ENCODE peak calls at places on chromosomes 3 and 15, in eight cellular contexts. H, D, K, L, P, S, I and M are unnamed samples.

GRCh38 chr15:99987701-99988100 is 254.5 kb upstream of the LYSMD4 start:
- DNase-seq in H (no peak), D (no peak), K (no peak), L (no peak), P (no peak), S (no peak), I (no peak), M (no peak)

GRCh38 chr3:124775776-124776336 is 45.6 kb downstream of the UMPS start:
- DNase-seq in H (no peak), D (no peak), K (no peak), L (peak), P (no peak), S (no peak), I (no peak), M (no peak)

GRCh38 chr3:129505341-129505740 is 23.1 kb upstream of the RHO start:
- DNase-seq in H (no peak), D (no peak), K (no peak), L (no peak), P (no peak), S (no peak), I (no peak), M (no peak)

GRCh38 chr3:114405202-114405601 is 111.4 kb downstream of the TIGIT start:
- DNase-seq in H (no peak), D (no peak), K (no peak), L (no peak), P (no peak), S (no peak), I (no peak), M (no peak)

GRCh38 chr15:31867536-31868442 is 162.5 kb upstream of the CHRNA7 start:
- DNase-seq in H (peak), D (peak), K (peak), L (peak), P (peak), S (peak), I (peak), M (peak)

GRCh38 chr3:123782488-123782887 is 101.6 kb downstream of the MYLK start:
- DNase-seq in H (no peak), D (no peak), K (no peak), L (no peak), P (no peak), S (no peak), I (no peak), M (no peak)

GRCh38 chr3:67044295-67044694 is 46.2 kb downstream of the KBTBD8 start:
- DNase-seq in H (no peak), D (no peak), K (no peak), L (no peak), P (no peak), S (no peak), I (no peak), M (no peak)

GRCh38 chr3:22450785-22451400 is 699.9 kb upstream of the ZNF385D start:
- DNase-seq in H (no peak), D (no peak), K (no peak), L (no peak), P (no peak), S (no peak), I (no peak), M (no peak)

GRCh38 chr3:158111861-158112260 is 2.0 kb downstream of the RSRC1 start:
- DNase-seq in H (peak), D (no peak), K (no peak), L (no peak), P (no peak), S (no peak), I (no peak), M (no peak)

GRCh38 chr15:101813803-101814534 is 2.0 kb downstream of the OR4F15 start:
- DNase-seq in H (no peak), D (no peak), K (no peak), L (no peak), P (no peak), S (no peak), I (no peak), M (no peak)

GRCh38 chr15:90710436-90710835 is 6.7 kb upstream of the BLM start:
- DNase-seq in H (no peak), D (no peak), K (no peak), L (peak), P (no peak), S (no peak), I (no peak), M (no peak)

GRCh38 chr15:71195242-71195641 is 80.0 kb downstream of the THSD4 start:
- DNase-seq in H (no peak), D (no peak), K (no peak), L (peak), P (no peak), S (no peak), I (no peak), M (no peak)

GRCh38 chr15:42063122-42063848 is 31.1 kb downstream of the PLA2G4D start:
- DNase-seq in H (no peak), D (no peak), K (no peak), L (no peak), P (no peak), S (no peak), I (no peak), M (no peak)

GRCh38 chr15:85108136-85108535 is 126.5 kb downstream of the PDE8A start:
- DNase-seq in H (no peak), D (no peak), K (no peak), L (no peak), P (no peak), S (no peak), I (no peak), M (no peak)

GRCh38 chr15:100703032-100703578 is 100.7 kb downstream of the ASB7 start:
- DNase-seq in H (no peak), D (no peak), K (no peak), L (no peak), P (no peak), S (peak), I (no peak), M (no peak)

GRCh38 chr3:126463521-126463920 is 12.2 kb downstream of the ZXDC start:
- DNase-seq in H (no peak), D (peak), K (no peak), L (no peak), P (no peak), S (no peak), I (no peak), M (no peak)

GRCh38 chr3:133894334-133895207 is 1.1 kb downstream of the RAB6B start:
- DNase-seq in H (no peak), D (peak), K (no peak), L (peak), P (no peak), S (no peak), I (no peak), M (no peak)

GRCh38 chr3:191982481-191982880 is 521.5 kb downstream of the PYDC2 start:
- DNase-seq in H (no peak), D (no peak), K (no peak), L (no peak), P (no peak), S (no peak), I (no peak), M (no peak)

GRCh38 chr3:99678023-99678422 is 39.6 kb downstream of the COL8A1 start:
- DNase-seq in H (no peak), D (no peak), K (no peak), L (no peak), P (no peak), S (no peak), I (no peak), M (no peak)

GRCh38 chr3:150177673-150178378 is 207.1 kb upstream of the PFN2 start:
- DNase-seq in H (no peak), D (no peak), K (no peak), L (no peak), P (no peak), S (no peak), I (no peak), M (no peak)

GRCh38 chr3:47016934-47017435 is 37.5 kb downstream of the NBEAL2 start:
- DNase-seq in H (no peak), D (no peak), K (no peak), L (no peak), P (peak), S (no peak), I (no peak), M (no peak)

GRCh38 chr15:89836255-89837133 is 21.8 kb upstream of the ANPEP start:
- DNase-seq in H (no peak), D (no peak), K (no peak), L (no peak), P (no peak), S (no peak), I (peak), M (no peak)

GRCh38 chr3:139477710-139478640 is 1.7 kb upstream of the RBP2 start:
- DNase-seq in H (no peak), D (no peak), K (no peak), L (no peak), P (no peak), S (no peak), I (no peak), M (no peak)

GRCh38 chr15:46892621-46893160 is 824.6 kb upstream of the SEMA6D start:
- DNase-seq in H (no peak), D (no peak), K (no peak), L (no peak), P (no peak), S (no peak), I (no peak), M (no peak)

GRCh38 chr3:113698891-113699465 is 2.5 kb upstream of the USF3 start:
- DNase-seq in H (no peak), D (no peak), K (peak), L (peak), P (peak), S (no peak), I (no peak), M (no peak)

GRCh38 chr15:54884312-54884711 is 312.4 kb downstream of the RSL24D1 start:
- DNase-seq in H (no peak), D (no peak), K (no peak), L (no peak), P (no peak), S (no peak), I (no peak), M (peak)

GRCh38 chr3:29239377-29239776 is 41.5 kb upstream of the RBMS3 start:
- DNase-seq in H (no peak), D (no peak), K (no peak), L (no peak), P (no peak), S (no peak), I (no peak), M (no peak)

GRCh38 chr3:151171145-151171544 is 31.9 kb downstream of the GPR171 start:
- DNase-seq in H (no peak), D (no peak), K (peak), L (no peak), P (peak), S (peak), I (no peak), M (no peak)

GRCh38 chr3:20185364-20185732 is 658 bp downstream of the SGO1 start:
- DNase-seq in H (peak), D (no peak), K (peak), L (peak), P (peak), S (no peak), I (no peak), M (no peak)

GRCh38 chr3:71288269-71288930 is 295.1 kb downstream of the FOXP1 start:
- DNase-seq in H (no peak), D (no peak), K (no peak), L (no peak), P (no peak), S (no peak), I (no peak), M (no peak)

GRCh38 chr3:160006282-160007163 is 17.9 kb downstream of the IL12A start:
- DNase-seq in H (peak), D (peak), K (no peak), L (peak), P (no peak), S (no peak), I (peak), M (peak)

GRCh38 chr3:186882881-186883685 is 40.6 kb downstream of the ADIPOQ start:
- DNase-seq in H (no peak), D (no peak), K (no peak), L (no peak), P (peak), S (peak), I (no peak), M (no peak)

GRCh38 chr3:170356596-170357175 is 829 bp upstream of the SKIL start:
- DNase-seq in H (peak), D (peak), K (no peak), L (peak), P (peak), S (peak), I (peak), M (peak)

GRCh38 chr3:126021224-126021623 is 52.2 kb downstream of the ROPN1B start:
- DNase-seq in H (no peak), D (no peak), K (no peak), L (no peak), P (no peak), S (no peak), I (no peak), M (peak)

GRCh38 chr15:97114900-97115763 is 784.6 kb downstream of the NR2F2 start:
- DNase-seq in H (no peak), D (no peak), K (no peak), L (no peak), P (no peak), S (no peak), I (no peak), M (no peak)

GRCh38 chr15:51861557-51862350 is 32.3 kb downstream of the TMOD3 start:
- DNase-seq in H (no peak), D (no peak), K (peak), L (no peak), P (peak), S (peak), I (no peak), M (no peak)